ENCODE peak calls at places on chromosomes 3 and 15, in five cellular contexts. F is body of pancreas, I is adrenal gland, W is IMR-90, L is sigmoid colon. C is an unnamed sample.

GRCh38 chr15:73935547-73935946 is 9.3 kb downstream of the LOXL1 start:
- DNase-seq in F (no peak), I (no peak), W (peak), L (no peak), C (no peak)

GRCh38 chr15:86650084-86650483 is 570.4 kb downstream of the AGBL1 start:
- DNase-seq in F (peak), I (no peak), W (no peak), L (no peak), C (peak)

GRCh38 chr3:151837057-151837456 is 23.1 kb downstream of the AADAC start:
- DNase-seq in F (peak), I (no peak), W (peak), L (no peak), C (peak)

GRCh38 chr3:150747909-150748568 is 14.9 kb downstream of the SIAH2 start:
- DNase-seq in F (no peak), I (no peak), W (no peak), L (no peak), C (no peak)

GRCh38 chr3:187802928-187803259 is 57.6 kb upstream of the BCL6 start:
- DNase-seq in F (no peak), I (no peak), W (no peak), L (no peak), C (no peak)

GRCh38 chr15:73631915-73632669 is 1.1 kb downstream of the NPTN start:
- DNase-seq in F (peak), I (peak), W (peak), L (peak), C (no peak)

GRCh38 chr15:60844431-60845174 is 365.7 kb upstream of the ICE2 start:
- DNase-seq in F (no peak), I (no peak), W (no peak), L (no peak), C (no peak)

GRCh38 chr15:58469432-58470353 is 37.9 kb downstream of the LIPC start:
- DNase-seq in F (peak), I (peak), W (peak), L (no peak), C (no peak)

GRCh38 chr15:74025436-74025835 is 30.9 kb downstream of the PML start:
- DNase-seq in F (no peak), I (no peak), W (peak), L (no peak), C (no peak)

GRCh38 chr3:126354776-126355175 is 2.4 kb downstream of the KLF15 start:
- DNase-seq in F (peak), I (no peak), W (no peak), L (peak), C (no peak)

GRCh38 chr3:147419062-147419701 is 10.0 kb downstream of the ZIC1 start:
- DNase-seq in F (peak), I (peak), W (peak), L (no peak), C (no peak)

GRCh38 chr15:77737238-77738037 is 104.7 kb upstream of the LINGO1 start:
- DNase-seq in F (no peak), I (no peak), W (no peak), L (no peak), C (no peak)

GRCh38 chr15:94987085-94987484 is 755.7 kb downstream of the MCTP2 start:
- DNase-seq in F (no peak), I (no peak), W (no peak), L (no peak), C (no peak)

GRCh38 chr3:133570937-133571320 is 2.6 kb upstream of the CDV3 start:
- DNase-seq in F (no peak), I (no peak), W (peak), L (no peak), C (no peak)

GRCh38 chr15:43977072-43977884 is 150.5 kb downstream of the WDR76 start:
- DNase-seq in F (no peak), I (no peak), W (no peak), L (no peak), C (no peak)

GRCh38 chr15:98503970-98504369 is 144.4 kb upstream of the IGF1R start:
- DNase-seq in F (no peak), I (no peak), W (peak), L (no peak), C (no peak)

GRCh38 chr3:45411081-45411480 is 22.7 kb downstream of the LARS2 start:
- DNase-seq in F (no peak), I (no peak), W (no peak), L (no peak), C (no peak)

GRCh38 chr15:71830981-71831380 is 20.6 kb downstream of the NR2E3 start:
- DNase-seq in F (no peak), I (no peak), W (no peak), L (no peak), C (no peak)

GRCh38 chr3:8457039-8457438 is 44.6 kb upstream of the LMCD1 start:
- DNase-seq in F (no peak), I (no peak), W (peak), L (no peak), C (no peak)

GRCh38 chr15:71812966-71813722 is 2.8 kb downstream of the NR2E3 start:
- DNase-seq in F (no peak), I (no peak), W (no peak), L (no peak), C (no peak)

GRCh38 chr15:31456329-31457060 is 129.9 kb downstream of the KLF13 start:
- DNase-seq in F (no peak), I (no peak), W (no peak), L (no peak), C (no peak)

GRCh38 chr3:81735334-81735733 is 26.1 kb downstream of the GBE1 start:
- DNase-seq in F (no peak), I (no peak), W (no peak), L (no peak), C (no peak)

GRCh38 chr3:36944012-36944640 is 728 bp downstream of the TRANK1 start:
- DNase-seq in F (peak), I (peak), W (peak), L (peak), C (no peak)

GRCh38 chr15:100053476-100054121 is 288.2 kb downstream of the ADAMTS17 start:
- DNase-seq in F (no peak), I (no peak), W (no peak), L (no peak), C (no peak)

GRCh38 chr15:74314897-74315438 is 52.5 kb downstream of the CYP11A1 start:
- DNase-seq in F (no peak), I (no peak), W (no peak), L (no peak), C (no peak)

GRCh38 chr3:115270849-115271248 is 123.8 kb upstream of the ZBTB20 start:
- DNase-seq in F (no peak), I (no peak), W (no peak), L (no peak), C (no peak)

GRCh38 chr3:59257506-59257905 is 207.7 kb upstream of the CFAP20DC start:
- DNase-seq in F (no peak), I (no peak), W (peak), L (no peak), C (no peak)

GRCh38 chr3:70805044-70805732 is 492.8 kb upstream of the MDFIC2 start:
- DNase-seq in F (no peak), I (no peak), W (peak), L (no peak), C (no peak)

GRCh38 chr3:71442648-71443047 is 140.9 kb downstream of the FOXP1 start:
- DNase-seq in F (no peak), I (no peak), W (no peak), L (no peak), C (no peak)

GRCh38 chr3:189276481-189277190 is 104.9 kb downstream of the TPRG1 start:
- DNase-seq in F (no peak), I (peak), W (peak), L (no peak), C (peak)

GRCh38 chr3:109184726-109185125 is 48.2 kb downstream of the C3orf85 start:
- DNase-seq in F (no peak), I (no peak), W (no peak), L (no peak), C (no peak)

GRCh38 chr15:65414841-65415621 is 7.7 kb downstream of the IGDCC4 start:
- DNase-seq in F (peak), I (no peak), W (peak), L (no peak), C (no peak)

GRCh38 chr3:115835946-115836345 is 212.6 kb downstream of the GAP43 start:
- DNase-seq in F (no peak), I (no peak), W (peak), L (no peak), C (no peak)

GRCh38 chr3:187104956-187105355 is 34.3 kb downstream of the RPL39L start:
- DNase-seq in F (no peak), I (no peak), W (no peak), L (no peak), C (no peak)

GRCh38 chr3:127775398-127776109 is 46.8 kb downstream of the MGLL start:
- DNase-seq in F (peak), I (peak), W (peak), L (peak), C (no peak)

DNA sequence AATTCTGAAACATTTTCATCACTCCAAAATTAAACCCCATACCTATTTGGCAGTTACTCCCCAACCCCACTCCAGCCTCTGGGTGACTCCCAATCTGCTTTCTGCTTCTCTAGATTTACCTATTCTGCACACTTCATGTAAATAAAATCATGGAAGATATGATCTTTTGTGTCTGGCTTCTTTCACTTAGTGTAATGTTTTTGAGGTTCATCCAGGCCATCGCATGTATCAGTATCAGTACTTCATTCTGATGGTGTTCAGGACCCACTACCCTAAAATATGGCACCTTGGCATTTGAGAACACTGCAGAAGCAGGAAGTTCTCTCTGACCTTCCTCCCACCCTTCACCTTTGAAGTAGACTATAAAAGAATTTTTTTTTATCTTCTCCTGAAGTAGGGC is 78.7 kb upstream of the SLC25A26 start:
- DNase-seq in F (no peak), I (no peak), W (no peak), L (no peak), C (no peak)
- TF ChIP-seq POLR2A in F (no peak), I (no peak), W (no peak), L (no peak), C (no peak)

DNA sequence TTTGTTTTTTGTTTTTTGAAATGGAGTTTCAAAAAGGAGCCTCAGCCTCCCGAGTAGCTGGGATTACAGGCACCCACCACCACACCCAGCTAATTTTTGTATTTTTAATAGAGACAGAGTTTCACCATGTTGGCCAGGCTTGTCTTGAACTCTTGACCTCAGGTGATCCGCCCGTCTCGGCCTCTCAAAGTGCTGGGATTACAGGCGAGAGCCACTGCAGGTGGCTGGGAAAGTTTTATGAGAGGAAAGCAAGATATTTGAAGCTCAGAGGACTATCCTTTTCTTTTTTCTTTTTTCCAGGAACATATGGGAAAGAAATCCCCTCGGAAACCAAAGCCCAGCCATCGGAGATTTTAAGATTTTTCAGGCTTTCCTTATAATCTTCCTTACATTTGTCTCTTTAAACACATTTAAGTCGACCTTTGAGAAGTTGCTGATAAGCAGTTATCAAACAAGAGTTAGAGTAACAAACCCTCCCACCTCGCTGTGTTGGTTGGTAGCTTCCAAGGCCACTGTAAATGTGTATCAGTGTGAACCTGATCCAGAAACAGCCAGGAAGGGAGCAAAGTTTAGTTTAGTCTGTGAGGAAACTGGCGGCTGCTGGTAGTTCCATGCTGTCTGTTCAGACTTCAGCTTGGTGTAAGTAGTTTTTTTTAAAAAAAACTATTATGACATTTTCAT is 34.5 kb upstream of the MAP3K13 start:
- DNase-seq in F (peak), I (peak), W (no peak), L (no peak), C (no peak)
- TF ChIP-seq POLR2A in F (peak), I (no peak), W (no peak), L (peak), C (no peak)

GRCh38 chr3:25038907-25039306 is 389.2 kb upstream of the RARB start:
- DNase-seq in F (no peak), I (no peak), W (no peak), L (no peak), C (no peak)

GRCh38 chr3:25035511-25035910 is 392.6 kb upstream of the RARB start:
- DNase-seq in F (no peak), I (no peak), W (no peak), L (no peak), C (no peak)

GRCh38 chr3:25027639-25028038 is 400.4 kb upstream of the RARB start:
- DNase-seq in F (no peak), I (no peak), W (no peak), L (peak), C (no peak)

GRCh38 chr3:25037049-25037547 is 391.0 kb upstream of the RARB start:
- DNase-seq in F (no peak), I (no peak), W (no peak), L (no peak), C (no peak)

DNA sequence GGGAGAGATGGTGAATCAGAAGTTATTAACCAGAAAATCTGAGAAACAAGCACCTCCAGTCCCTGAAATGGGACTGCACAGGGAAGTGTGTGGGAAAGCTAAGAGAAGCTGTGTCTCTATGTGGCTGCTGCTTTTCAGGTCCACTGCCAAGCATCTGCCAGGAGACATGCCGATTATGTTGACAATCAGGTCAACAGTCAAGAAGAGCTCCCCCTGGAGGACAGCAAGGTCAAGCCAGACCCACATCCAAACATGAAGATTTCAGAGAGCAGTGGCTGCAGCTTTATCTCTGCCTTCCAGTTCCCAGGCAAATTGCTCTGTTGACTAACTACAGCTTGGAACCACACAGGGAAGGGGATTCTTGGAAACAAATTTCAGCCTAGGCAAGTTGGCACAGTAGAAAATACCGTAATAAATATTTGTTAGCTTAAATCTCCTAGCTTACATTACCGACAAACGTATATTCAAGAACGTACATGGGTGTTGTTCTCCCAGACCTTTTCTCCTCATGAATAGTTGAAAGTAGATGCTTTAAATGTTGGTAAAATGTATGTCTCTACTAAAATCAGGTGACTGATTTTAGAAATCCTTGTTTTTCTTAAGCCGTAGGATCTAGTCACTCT is 394.5 kb upstream of the RARB start:
- DNase-seq in F (peak), I (peak), W (peak), L (no peak), C (peak)
- TF ChIP-seq POLR2A in F (no peak), I (no peak), W (no peak), L (no peak), C (no peak)

DNA sequence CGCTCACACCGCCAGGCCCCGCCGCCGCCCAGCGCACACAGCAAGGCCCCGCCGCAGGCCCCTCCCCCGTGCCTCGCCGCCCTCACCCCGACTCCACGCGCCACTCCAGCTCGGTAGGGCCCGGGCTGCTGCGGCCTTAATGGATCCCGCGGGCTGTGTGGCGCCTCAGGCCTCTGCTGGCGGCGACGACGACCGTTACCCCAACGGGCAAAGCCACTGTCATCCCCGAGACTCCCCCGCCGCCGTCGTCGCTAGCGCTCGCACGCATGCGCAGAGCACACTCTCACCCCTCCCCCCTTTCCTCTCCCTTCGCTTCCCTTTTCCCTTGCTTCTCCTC is at the start of gene MSL2:
- DNase-seq in F (no peak), I (no peak), W (no peak), L (no peak), C (no peak)
- TF ChIP-seq POLR2A in F (peak), I (peak), W (peak), L (peak), C (peak)

GRCh38 chr3:52246728-52247454 is 1.3 kb downstream of the PPM1M start:
- DNase-seq in F (no peak), I (peak), W (no peak), L (no peak), C (no peak)
- TF ChIP-seq POLR2A in F (no peak), I (no peak), W (no peak), L (no peak), C (no peak)

GRCh38 chr15:51121118-51121517 is 26.4 kb upstream of the TNFAIP8L3 start:
- DNase-seq in F (no peak), I (peak), W (peak), L (no peak), C (peak)
- TF ChIP-seq POLR2A in F (no peak), I (no peak), W (no peak), L (no peak), C (no peak)

C was measured in H54.